ENCODE peak calls at places on chromosomes 7 and 10, in eight cellular contexts. M is astrocyte of the spinal cord, F is fibroblast of pulmonary artery, T is GM13977, R is AG09319, K is adrenal gland, C is neural progenitor cell, P is epithelial cell of esophagus. G is an unnamed sample.

GRCh38 chr7:74033372-74034311 is 5.7 kb downstream of the ELN start:
- DNase-seq in M (peak), F (peak), T (no peak), R (no peak), K (no peak), C (peak), P (no peak), G (no peak)

GRCh38 chr7:129855234-129855673 is 97.5 kb downstream of the UBE2H start:
- DNase-seq in M (peak), F (peak), T (no peak), R (peak), K (no peak), C (no peak), P (no peak), G (no peak)

GRCh38 chr10:105206616-105207015 is 565.5 kb downstream of the SORCS3 start:
- DNase-seq in M (no peak), F (no peak), T (no peak), R (no peak), K (no peak), C (no peak), P (no peak), G (no peak)

GRCh38 chr7:103560136-103560535 is 114.1 kb upstream of the SLC26A5 start:
- DNase-seq in M (no peak), F (no peak), T (no peak), R (no peak), K (no peak), C (no peak), P (no peak), G (no peak)

GRCh38 chr10:120455606-120456005 is 1.4 kb upstream of the PLPP4 start:
- DNase-seq in M (no peak), F (no peak), T (no peak), R (no peak), K (no peak), C (no peak), P (no peak), G (no peak)

GRCh38 chr10:60149003-60149402 is 240.7 kb downstream of the ANK3 start:
- DNase-seq in M (no peak), F (no peak), T (no peak), R (no peak), K (no peak), C (no peak), P (peak), G (no peak)

GRCh38 chr7:31029674-31030073 is 22.4 kb upstream of the ADCYAP1R1 start:
- DNase-seq in M (no peak), F (no peak), T (no peak), R (no peak), K (no peak), C (no peak), P (no peak), G (no peak)

GRCh38 chr10:89887830-89888229 is 186.4 kb downstream of the KIF20B start:
- DNase-seq in M (no peak), F (no peak), T (peak), R (no peak), K (no peak), C (no peak), P (no peak), G (peak)

GRCh38 chr7:1520574-1521234 is 9.8 kb upstream of the MAFK start:
- DNase-seq in M (peak), F (peak), T (no peak), R (no peak), K (peak), C (no peak), P (peak), G (no peak)

GRCh38 chr10:14564268-14564744 is 210.4 kb downstream of the FAM107B start:
- DNase-seq in M (no peak), F (no peak), T (no peak), R (no peak), K (no peak), C (no peak), P (peak), G (no peak)

GRCh38 chr7:27782849-27783248 is 42.9 kb downstream of the TAX1BP1 start:
- DNase-seq in M (no peak), F (no peak), T (no peak), R (no peak), K (no peak), C (no peak), P (peak), G (no peak)

GRCh38 chr10:56319386-56319785 is 41.7 kb downstream of the ZWINT start:
- DNase-seq in M (peak), F (no peak), T (peak), R (no peak), K (no peak), C (no peak), P (peak), G (peak)

GRCh38 chr10:9712393-9712792 is 1305.3 kb upstream of the CELF2 start:
- DNase-seq in M (no peak), F (no peak), T (no peak), R (no peak), K (no peak), C (no peak), P (no peak), G (no peak)

GRCh38 chr7:44801890-44802289 is 5.4 kb downstream of the PPIA start:
- DNase-seq in M (no peak), F (peak), T (no peak), R (no peak), K (no peak), C (no peak), P (peak), G (no peak)

GRCh38 chr10:113519616-113520015 is 33.2 kb upstream of the HABP2 start:
- DNase-seq in M (no peak), F (no peak), T (no peak), R (no peak), K (no peak), C (no peak), P (no peak), G (no peak)

GRCh38 chr10:125085281-125085680 is 75.1 kb downstream of the CTBP2 start:
- DNase-seq in M (no peak), F (peak), T (no peak), R (no peak), K (no peak), C (no peak), P (no peak), G (no peak)

GRCh38 chr10:125086716-125087115 is 73.6 kb downstream of the CTBP2 start:
- DNase-seq in M (no peak), F (no peak), T (no peak), R (no peak), K (no peak), C (no peak), P (no peak), G (no peak)

GRCh38 chr10:125082881-125083575 is 77.3 kb downstream of the CTBP2 start:
- DNase-seq in M (no peak), F (no peak), T (no peak), R (no peak), K (no peak), C (no peak), P (no peak), G (no peak)

GRCh38 chr10:125083576-125083920 is 76.8 kb downstream of the CTBP2 start:
- DNase-seq in M (peak), F (peak), T (no peak), R (peak), K (no peak), C (no peak), P (no peak), G (no peak)

GRCh38 chr10:125084191-125085186 is 75.9 kb downstream of the CTBP2 start:
- DNase-seq in M (peak), F (peak), T (no peak), R (peak), K (peak), C (no peak), P (peak), G (no peak)
- TF ChIP-seq CTCF in M (peak), F (peak), T (no peak), R (peak), K (peak), C (no peak), P (peak), G (no peak)

DNA sequence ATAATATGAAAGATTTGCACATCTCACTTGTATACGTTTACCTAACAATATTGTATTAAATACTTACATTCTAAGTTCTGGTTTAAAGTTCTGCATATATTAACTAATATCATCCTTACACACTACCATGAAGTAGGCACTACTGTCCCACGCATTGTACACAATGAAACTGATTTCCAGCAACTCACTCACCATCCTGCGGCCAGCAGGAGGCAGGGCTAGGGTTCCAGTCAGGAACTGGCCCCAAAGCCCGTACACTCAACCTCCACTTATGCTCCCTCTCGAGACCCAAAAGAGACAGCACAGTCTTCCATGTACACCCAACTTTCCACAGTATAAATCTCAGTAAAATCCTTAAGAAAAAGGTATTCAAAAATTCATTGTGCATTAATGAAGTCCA is 41.4 kb downstream of the GRID1 start:
- DNase-seq in M (no peak), F (no peak), T (no peak), R (no peak), K (no peak), C (peak), P (no peak), G (no peak)
- TF ChIP-seq CTCF in M (no peak), F (no peak), T (no peak), R (no peak), K (no peak), C (peak), P (no peak), G (no peak)

GRCh38 chr10:103781329-103782061 is 73.9 kb downstream of the SH3PXD2A start:
- DNase-seq in M (peak), F (peak), T (no peak), R (peak), K (no peak), C (peak), P (peak), G (no peak)
- TF ChIP-seq CTCF in M (peak), F (peak), T (peak), R (peak), K (no peak), C (peak), P (peak), G (no peak)

GRCh38 chr10:54940418-54940817 is 139.4 kb upstream of the PCDH15 start:
- DNase-seq in M (no peak), F (no peak), T (no peak), R (no peak), K (no peak), C (no peak), P (no peak), G (no peak)
- TF ChIP-seq CTCF in M (no peak), F (no peak), T (peak), R (no peak), K (no peak), C (no peak), P (no peak), G (peak)

GRCh38 chr10:132396495-132397035 is 435 bp upstream of the PWWP2B start:
- DNase-seq in M (no peak), F (peak), T (peak), R (no peak), K (peak), C (peak), P (peak), G (peak)
- TF ChIP-seq CTCF in M (no peak), F (no peak), T (peak), R (no peak), K (peak), C (peak), P (no peak), G (peak)

GRCh38 chr10:71204746-71205145 is 7.6 kb upstream of the UNC5B start:
- DNase-seq in M (no peak), F (no peak), T (no peak), R (no peak), K (no peak), C (no peak), P (no peak), G (no peak)
- TF ChIP-seq CTCF in M (no peak), F (no peak), T (no peak), R (no peak), K (no peak), C (no peak), P (no peak), G (no peak)

GRCh38 chr10:6678211-6678803 is 98.2 kb upstream of the PRKCQ start:
- DNase-seq in M (peak), F (peak), T (peak), R (no peak), K (peak), C (peak), P (peak), G (peak)
- TF ChIP-seq CTCF in M (peak), F (peak), T (peak), R (peak), K (peak), C (peak), P (peak), G (peak)

DNA sequence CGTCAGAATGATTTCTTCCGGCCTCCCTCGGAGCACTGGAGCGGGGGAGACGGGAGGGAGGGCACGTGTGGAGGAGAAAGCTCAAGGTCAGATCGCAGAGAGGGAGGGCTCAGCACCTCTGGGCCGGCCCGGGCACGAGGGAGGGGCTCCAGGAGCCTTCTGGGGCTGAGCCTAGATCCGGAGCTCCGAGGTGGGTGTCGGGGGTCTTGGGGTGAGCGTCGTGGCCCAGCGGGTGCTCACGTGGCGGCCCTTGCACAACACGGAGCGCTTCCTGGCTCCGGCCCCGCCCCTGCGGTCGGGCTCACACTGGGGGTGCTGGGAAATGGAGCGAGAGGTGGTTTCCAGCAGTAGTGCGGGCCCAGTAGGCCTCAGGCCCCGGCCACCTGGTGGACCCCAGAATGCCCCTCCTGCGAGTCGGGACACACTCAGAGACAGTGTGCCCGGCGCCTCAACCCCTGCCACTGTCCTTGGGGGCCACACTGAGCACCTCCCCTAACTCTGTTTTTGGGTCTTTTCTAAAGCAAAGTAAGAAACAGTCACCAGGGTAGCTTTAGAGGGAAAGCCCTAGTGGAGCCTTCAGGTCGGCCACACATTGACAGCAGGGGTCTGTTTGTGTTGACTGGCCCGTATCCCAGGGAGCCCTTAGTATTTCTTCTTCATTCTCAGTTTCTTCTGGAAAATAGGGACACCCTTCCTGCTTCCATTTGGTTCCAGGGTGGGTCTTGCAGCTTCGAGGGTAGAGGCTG is 798 bp downstream of the PPIF start:
- DNase-seq in M (peak), F (peak), T (peak), R (peak), K (peak), C (peak), P (peak), G (peak)
- TF ChIP-seq CTCF in M (no peak), F (no peak), T (no peak), R (no peak), K (no peak), C (no peak), P (no peak), G (no peak)

DNA sequence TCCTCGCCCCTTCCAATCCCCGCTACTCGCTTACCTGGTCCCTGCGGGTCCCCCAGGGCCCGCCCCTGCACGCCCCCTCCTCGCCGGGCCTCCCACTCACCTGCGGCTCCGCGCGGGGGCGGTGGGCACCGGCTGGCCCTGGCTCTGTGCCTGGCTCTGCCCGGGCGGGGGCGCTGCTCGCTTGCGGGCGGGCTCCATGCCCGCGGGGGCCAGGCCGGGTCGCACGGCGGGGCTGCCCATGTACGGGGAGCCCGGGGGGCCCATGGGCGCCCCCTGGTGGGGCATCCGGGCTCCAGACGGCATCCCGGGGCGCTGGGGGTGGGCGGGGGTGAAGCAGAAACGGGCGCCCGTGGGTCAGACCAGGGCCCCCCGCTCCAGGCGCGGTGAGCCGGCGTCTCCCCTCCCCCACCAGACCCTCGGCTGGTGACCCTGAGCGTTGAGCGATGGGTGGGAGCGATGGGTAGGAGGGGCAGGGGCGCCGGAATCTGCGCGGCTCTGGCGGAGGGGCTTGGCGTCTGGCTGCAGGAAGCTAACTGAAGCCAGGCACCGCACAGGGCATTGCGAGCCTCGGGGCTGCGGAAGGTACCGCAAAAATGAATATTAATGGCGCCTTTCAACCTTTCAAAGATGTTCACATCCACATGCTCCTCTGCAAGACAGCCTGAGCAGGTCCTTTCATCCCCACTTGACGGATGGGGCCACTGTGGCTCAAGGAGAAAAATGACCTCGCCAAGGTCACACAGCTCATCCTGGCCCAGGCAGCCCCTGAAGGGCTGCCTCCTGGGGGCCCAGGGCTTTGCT is 2.9 kb downstream of the SMARCD3 start:
- DNase-seq in M (no peak), F (no peak), T (peak), R (no peak), K (no peak), C (peak), P (peak), G (peak)
- TF ChIP-seq CTCF in M (peak), F (peak), T (peak), R (peak), K (peak), C (peak), P (peak), G (peak)